ENCODE peak calls at places on chromosomes 16 and 17, in six cellular contexts. P is brain microvascular endothelial cell, C is gastrocnemius medialis, B is SJSA1, Y is colonic mucosa, Z is tibial artery. X is an unnamed sample.

GRCh38 chr17:39702901-39703893 is 3.3 kb downstream of the ERBB2 start:
- DNase-seq in Z (no peak), P (no peak), Y (no peak), C (no peak), B (no peak), X (no peak)

GRCh38 chr17:60790205-60790604 is 112.6 kb downstream of the BCAS3 start:
- DNase-seq in Z (no peak), B (no peak), C (no peak), P (no peak), Y (no peak), X (no peak)

GRCh38 chr17:74325743-74326379 is at the start of gene KIF19:
- DNase-seq in P (no peak), Z (no peak), C (peak; percentile 12), Y (peak; percentile 36), B (no peak), X (peak; percentile 24)

GRCh38 chr17:35627417-35627816 is 40.3 kb downstream of the AP2B1 start:
- DNase-seq in C (no peak), Z (no peak), B (no peak), P (no peak), Y (no peak), X (no peak)

GRCh38 chr16:83878838-83879237 is 20.1 kb upstream of the MLYCD start:
- DNase-seq in B (peak; percentile 21), P (peak; percentile 40), Y (no peak), C (no peak), Z (no peak), X (no peak)

GRCh38 chr16:89312598-89313299 is 95.2 kb downstream of the ZNF778 start:
- DNase-seq in B (no peak), Z (no peak), C (no peak), Y (no peak), P (no peak), X (no peak)

GRCh38 chr17:18225562-18226283 is at the start of gene LLGL1:
- DNase-seq in B (peak; percentile 34), Y (no peak), P (no peak), Z (no peak), C (no peak), X (no peak)

GRCh38 chr17:28925912-28926365 is 23.1 kb upstream of the DHRS13 start:
- DNase-seq in Z (no peak), Y (no peak), C (no peak), B (peak; percentile 39), P (peak; percentile 51), X (no peak)

GRCh38 chr17:55588858-55589257 is 77.6 kb upstream of the SMIM36 start:
- DNase-seq in C (no peak), Z (no peak), P (no peak), B (no peak), Y (no peak), X (no peak)

GRCh38 chr16:56558024-56558747 is 6.7 kb upstream of the MT4 start:
- DNase-seq in B (peak; percentile 26), C (no peak), Z (no peak), P (peak; percentile 36), Y (no peak), X (peak; percentile 52)

GRCh38 chr17:72394531-72394930 is 273.7 kb downstream of the SOX9 start:
- DNase-seq in Z (no peak), Y (no peak), C (no peak), P (no peak), B (peak; percentile 81), X (no peak)

DNA sequence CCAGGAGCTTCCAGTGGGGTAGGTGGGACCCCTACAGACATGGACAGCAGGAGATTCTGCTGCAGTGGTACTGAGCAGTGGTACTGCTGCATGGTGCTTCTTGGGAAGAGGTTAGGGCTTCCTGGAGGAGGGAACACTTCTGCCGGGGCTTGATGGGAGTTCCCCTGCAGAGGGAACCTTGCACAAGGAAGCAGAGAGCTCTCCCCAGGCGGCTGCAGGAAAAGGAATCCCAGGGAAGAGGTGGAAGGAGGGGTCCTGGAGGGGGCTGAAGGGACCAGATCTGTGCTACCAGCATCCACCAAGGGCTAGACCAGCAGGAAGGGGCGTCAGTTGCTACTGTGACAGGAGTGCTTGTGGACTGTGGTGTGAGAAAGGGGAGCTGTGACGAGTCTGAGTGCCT is 10.6 kb downstream of the RIPOR1 start:
- DNase-seq in B (no peak), Y (no peak), P (no peak), Z (no peak), C (no peak), X (no peak)
- H3K27ac ChIP-seq in B (no peak overlapping the region), Y (no peak overlapping the region), P (no peak overlapping the region), Z (no peak overlapping the region), C (no peak overlapping the region), X (no peak overlapping the region)

DNA sequence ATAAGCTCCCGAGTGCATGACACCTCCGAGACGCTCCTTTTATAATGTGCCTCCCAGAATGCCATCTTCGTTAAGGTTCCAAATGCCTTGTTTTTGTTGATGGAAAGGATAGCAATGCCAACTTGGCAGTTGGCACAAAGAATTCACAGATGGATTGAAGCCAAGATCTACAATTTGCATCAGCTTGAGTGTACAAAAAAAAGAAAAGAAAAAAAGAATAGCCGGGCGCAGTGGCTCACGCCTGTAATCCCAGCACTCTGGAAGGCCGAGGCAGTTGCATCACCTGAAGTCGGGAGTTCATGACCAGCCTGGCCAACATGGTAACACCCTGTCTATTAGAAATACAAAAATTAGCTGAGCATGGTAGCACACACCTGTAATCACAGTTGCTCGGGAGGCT is 7.6 kb downstream of the TBC1D16 start:
- DNase-seq in B (no peak), C (no peak), Z (no peak), Y (no peak), P (no peak), X (no peak)
- H3K27ac ChIP-seq in B (no peak overlapping the region), C (peak overlapping the region; percentile 76), Z (peak overlapping the region; percentile 56), Y (no peak overlapping the region), P (no peak overlapping the region), X (no peak overlapping the region)

GRCh38 chr17:42154514-42154883 is 290 bp downstream of the RAB5C start:
- DNase-seq in C (no peak), Z (no peak), P (no peak), Y (no peak), B (no peak), X (no peak)

GRCh38 chr17:42159796-42160551 is 5.2 kb upstream of the RAB5C start:
- DNase-seq in Y (no peak), P (no peak), B (no peak), C (no peak), Z (no peak), X (no peak)

GRCh38 chr17:42155614-42156045 is 841 bp upstream of the RAB5C start:
- DNase-seq in B (no peak), Z (no peak), C (no peak), P (no peak), Y (no peak), X (no peak)

GRCh38 chr17:42153919-42154491 is 784 bp downstream of the RAB5C start:
- DNase-seq in Y (peak; percentile 35), C (no peak), B (peak; percentile 36), Z (no peak), P (peak; percentile 22), X (no peak)
- H3K27ac ChIP-seq in Y (peak overlapping the region; percentile 53), C (peak overlapping the region; percentile 94), B (peak overlapping the region; percentile 37), Z (peak overlapping the region; percentile 85), P (peak overlapping the region; percentile 74), X (peak overlapping the region; percentile 85)

GRCh38 chr16:8866118-8866883 is 2.5 kb downstream of the CARHSP1 start:
- DNase-seq in C (no peak), B (no peak), Y (peak; percentile 69), P (no peak), Z (peak; percentile 55), X (peak; percentile 74)
- H3K27ac ChIP-seq in C (peak overlapping the region; percentile 80), B (no peak overlapping the region), Y (peak overlapping the region; percentile 6), P (no peak overlapping the region), Z (peak overlapping the region; percentile 81), X (peak overlapping the region; percentile 94)

GRCh38 chr16:2537451-2538379 is at the start of gene PDPK1:
- DNase-seq in P (peak; percentile 85), B (peak; percentile 86), Z (peak; percentile 90), C (peak; percentile 90), Y (peak; percentile 92), X (peak; percentile 76)
- H3K27ac ChIP-seq in P (peak within 1 kb of the TSS; percentile 75), B (peak within 1 kb of the TSS; percentile 70), Z (peak within 1 kb of the TSS; percentile 76), C (peak within 1 kb of the TSS; percentile 90), Y (peak within 1 kb of the TSS; percentile 92), X (peak within 1 kb of the TSS; percentile 54)

GRCh38 chr16:67773569-67774456 is 32.5 kb downstream of the RANBP10 start:
- DNase-seq in P (no peak), Y (no peak), C (peak; percentile 17), Z (no peak), B (no peak), X (no peak)
- H3K27ac ChIP-seq in P (no peak overlapping the region), Y (no peak overlapping the region), C (peak overlapping the region; percentile 82), Z (no peak overlapping the region), B (no peak overlapping the region), X (peak overlapping the region; percentile 17)

DNA sequence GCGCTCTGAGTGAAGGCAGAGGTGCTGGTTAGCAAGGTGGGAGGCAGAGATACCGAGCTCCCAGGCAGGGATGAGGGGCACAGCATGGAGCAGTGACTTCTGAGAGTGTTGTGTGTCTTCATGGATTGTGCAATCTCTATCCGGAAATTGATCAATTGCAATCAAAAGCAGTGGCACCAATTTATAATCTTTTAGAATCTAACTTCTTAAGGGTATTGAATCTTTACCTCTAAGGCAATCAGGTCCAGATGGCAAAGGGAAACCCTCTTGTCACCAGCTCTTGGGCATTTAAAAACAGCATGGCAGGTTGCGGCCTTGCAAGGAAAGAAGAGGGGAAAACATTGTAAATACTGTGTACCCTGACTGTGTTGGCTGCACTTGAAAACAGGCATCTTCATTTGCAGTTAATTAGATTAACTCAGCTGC is 58.0 kb upstream of the MRTFB start:
- DNase-seq in C (no peak), B (no peak), Z (no peak), Y (no peak), P (no peak), X (no peak)
- H3K27ac ChIP-seq in C (peak overlapping the region; percentile 77), B (no peak overlapping the region), Z (peak overlapping the region; percentile 76), Y (no peak overlapping the region), P (no peak overlapping the region), X (no peak overlapping the region)

GRCh38 chr16:26985100-26986065 is 81.3 kb upstream of the C16orf82 start:
- DNase-seq in Y (no peak), B (no peak), C (no peak), P (no peak), Z (no peak), X (no peak)

GRCh38 chr16:26983426-26983825 is 83.3 kb upstream of the C16orf82 start:
- DNase-seq in C (no peak), P (no peak), B (no peak), Y (no peak), Z (no peak), X (no peak)

GRCh38 chr16:26992661-26993365 is 73.9 kb upstream of the C16orf82 start:
- DNase-seq in P (no peak), B (no peak), Y (no peak), Z (no peak), C (no peak), X (no peak)

GRCh38 chr16:26988186-26988585 is 78.5 kb upstream of the C16orf82 start:
- DNase-seq in C (no peak), Y (no peak), B (no peak), P (no peak), Z (no peak), X (no peak)

GRCh38 chr16:26987631-26988030 is 79.1 kb upstream of the C16orf82 start:
- DNase-seq in P (no peak), Z (no peak), Y (no peak), B (peak; percentile 52), C (no peak), X (no peak)
- H3K27ac ChIP-seq in P (no peak overlapping the region), Z (no peak overlapping the region), Y (peak overlapping the region; percentile 7), B (peak overlapping the region; percentile 72), C (no peak overlapping the region), X (no peak overlapping the region)